ENCODE peak calls at places on chromosomes 13 and 19, in seven cellular contexts. Z, H, D, Q, F, L and W are unnamed samples.

GRCh38 chr19:29662604-29663404 is 2.5 kb upstream of the PLEKHF1 start:
- DNase-seq in H (no peak), L (no peak), Z (peak; percentile 83), D (peak; percentile 48), Q (no peak), F (no peak), W (peak; percentile 96)

GRCh38 chr19:51000981-51001380 is 423 bp downstream of the KLK8 start:
- DNase-seq in Q (no peak), Z (no peak), D (no peak), L (no peak), H (no peak), F (no peak), W (no peak)

GRCh38 chr13:100100115-100100879 is 11.4 kb downstream of the PCCA start:
- DNase-seq in F (no peak), D (no peak), H (no peak), Z (no peak), L (no peak), Q (no peak), W (peak; percentile 89)

GRCh38 chr19:3690551-3691371 is 9.5 kb downstream of the PIP5K1C start:
- DNase-seq in Q (no peak), D (no peak), L (no peak), F (no peak), H (no peak), Z (no peak), W (no peak)

GRCh38 chr13:34076943-34077703 is 259.2 kb downstream of the RFC3 start:
- DNase-seq in H (no peak), F (no peak), Z (no peak), L (no peak), Q (no peak), D (no peak), W (peak; percentile 52)

GRCh38 chr13:112056739-112057433 is 10.1 kb upstream of the SOX1 start:
- DNase-seq in L (no peak), D (no peak), Q (no peak), Z (no peak), F (no peak), H (no peak), W (no peak)

GRCh38 chr13:35092751-35093150 is 150.7 kb downstream of the NBEA start:
- DNase-seq in H (no peak), L (no peak), F (no peak), D (no peak), Z (no peak), Q (no peak), W (no peak)

GRCh38 chr19:29683009-29683408 is 17.7 kb downstream of the PLEKHF1 start:
- DNase-seq in Z (no peak), F (no peak), Q (no peak), H (no peak), D (no peak), L (no peak), W (peak; percentile 69)

GRCh38 chr13:44759222-44759721 is 183.1 kb upstream of the TSC22D1 start:
- DNase-seq in D (peak; percentile 53), L (no peak), H (no peak), F (no peak), Z (no peak), Q (no peak), W (peak; percentile 52)

GRCh38 chr13:61255035-61255796 is 160.4 kb downstream of the PCDH20 start:
- DNase-seq in F (no peak), L (no peak), D (no peak), Z (no peak), Q (no peak), H (no peak), W (peak; percentile 6)

GRCh38 chr13:48585456-48585840 is 52.6 kb upstream of the RCBTB2 start:
- DNase-seq in D (no peak), Z (no peak), L (no peak), Q (no peak), F (no peak), H (no peak), W (peak; percentile 50)

GRCh38 chr19:16369664-16370576 is 45.3 kb downstream of the KLF2 start:
- DNase-seq in Q (peak; percentile 47), L (no peak), D (no peak), F (no peak), H (no peak), Z (no peak), W (no peak)

GRCh38 chr19:42433503-42434260 is 6.5 kb upstream of the LIPE start:
- DNase-seq in D (peak; percentile 40), F (no peak), Q (peak; percentile 65), H (peak; percentile 55), L (no peak), Z (peak; percentile 88), W (no peak)

GRCh38 chr13:26308250-26308649 is 54.3 kb downstream of the CDK8 start:
- DNase-seq in D (no peak), Z (no peak), F (no peak), L (no peak), Q (no peak), H (no peak), W (no peak)

GRCh38 chr13:36341718-36342117 is 4.5 kb downstream of the SPART start:
- DNase-seq in H (no peak), Q (no peak), Z (no peak), F (no peak), D (no peak), L (no peak), W (peak; percentile 33)

GRCh38 chr13:71786815-71787214 is 80.2 kb downstream of the DACH1 start:
- DNase-seq in Q (no peak), H (no peak), F (no peak), D (no peak), Z (no peak), L (peak; percentile 0), W (no peak)

GRCh38 chr13:23778879-23779278 is 110.3 kb downstream of the MIPEP start:
- DNase-seq in H (no peak), F (no peak), L (no peak), Q (no peak), Z (no peak), D (no peak), W (peak; percentile 92)